ENCODE peak calls at places on chromosomes 13 and 19, in ten cellular contexts. One of them, this sample, is unnamed.

GRCh38 chr19:21474671-21475181 is 30.7 kb upstream of the ZNF429 start:
- DNase-seq in GM13977: peak
- DNase-seq in anterior cingulate cortex: peak
- DNase-seq in ovary: peak
- DNase-seq in activated naive CD4-positive, alpha-beta T cell treated with anti-CD3 and anti-CD28 coated beads for 36 hours: peak
- DNase-seq in stomach: peak
- DNase-seq in activated CD4-positive, CD25-positive, alpha-beta regulatory T cell: peak
- DNase-seq in AG20443: peak
- DNase-seq in NCI-H524 treated with DMSO at 0.1 percent for 48 hours: no peak
- DNase-seq in endodermal cell: peak
- DNase-seq in this sample: peak

GRCh38 chr19:48501446-48501960 is 10.1 kb downstream of the LMTK3 start:
- DNase-seq in GM13977: no peak
- DNase-seq in anterior cingulate cortex: no peak
- DNase-seq in ovary: no peak
- DNase-seq in activated naive CD4-positive, alpha-beta T cell treated with anti-CD3 and anti-CD28 coated beads for 36 hours: peak
- DNase-seq in stomach: peak
- DNase-seq in activated CD4-positive, CD25-positive, alpha-beta regulatory T cell: peak
- DNase-seq in AG20443: no peak
- DNase-seq in NCI-H524 treated with DMSO at 0.1 percent for 48 hours: no peak
- DNase-seq in endodermal cell: no peak
- DNase-seq in this sample: peak

GRCh38 chr13:87259479-87260083 is 411.6 kb upstream of the SLITRK5 start:
- DNase-seq in GM13977: no peak
- DNase-seq in anterior cingulate cortex: no peak
- DNase-seq in ovary: no peak
- DNase-seq in activated naive CD4-positive, alpha-beta T cell treated with anti-CD3 and anti-CD28 coated beads for 36 hours: no peak
- DNase-seq in stomach: no peak
- DNase-seq in activated CD4-positive, CD25-positive, alpha-beta regulatory T cell: no peak
- DNase-seq in AG20443: no peak
- DNase-seq in NCI-H524 treated with DMSO at 0.1 percent for 48 hours: no peak
- DNase-seq in endodermal cell: peak
- DNase-seq in this sample: no peak

GRCh38 chr13:45289936-45290563 is 50.9 kb downstream of the TPT1 start:
- DNase-seq in GM13977: no peak
- DNase-seq in anterior cingulate cortex: no peak
- DNase-seq in ovary: no peak
- DNase-seq in activated naive CD4-positive, alpha-beta T cell treated with anti-CD3 and anti-CD28 coated beads for 36 hours: no peak
- DNase-seq in stomach: no peak
- DNase-seq in activated CD4-positive, CD25-positive, alpha-beta regulatory T cell: no peak
- DNase-seq in AG20443: no peak
- DNase-seq in NCI-H524 treated with DMSO at 0.1 percent for 48 hours: no peak
- DNase-seq in endodermal cell: peak
- DNase-seq in this sample: no peak

GRCh38 chr13:50323440-50324070 is 308.3 kb downstream of the KCNRG start:
- DNase-seq in GM13977: no peak
- DNase-seq in anterior cingulate cortex: no peak
- DNase-seq in ovary: no peak
- DNase-seq in activated naive CD4-positive, alpha-beta T cell treated with anti-CD3 and anti-CD28 coated beads for 36 hours: no peak
- DNase-seq in stomach: no peak
- DNase-seq in activated CD4-positive, CD25-positive, alpha-beta regulatory T cell: no peak
- DNase-seq in AG20443: peak
- DNase-seq in NCI-H524 treated with DMSO at 0.1 percent for 48 hours: no peak
- DNase-seq in endodermal cell: no peak
- DNase-seq in this sample: no peak

GRCh38 chr13:91058066-91058465 is 289.4 kb upstream of the MIR17HG start:
- DNase-seq in GM13977: no peak
- DNase-seq in anterior cingulate cortex: no peak
- DNase-seq in ovary: no peak
- DNase-seq in activated naive CD4-positive, alpha-beta T cell treated with anti-CD3 and anti-CD28 coated beads for 36 hours: no peak
- DNase-seq in stomach: no peak
- DNase-seq in activated CD4-positive, CD25-positive, alpha-beta regulatory T cell: no peak
- DNase-seq in AG20443: peak
- DNase-seq in NCI-H524 treated with DMSO at 0.1 percent for 48 hours: no peak
- DNase-seq in endodermal cell: peak
- DNase-seq in this sample: no peak

GRCh38 chr13:44429311-44429710 is 55.7 kb downstream of the SERP2 start:
- DNase-seq in GM13977: no peak
- DNase-seq in anterior cingulate cortex: no peak
- DNase-seq in ovary: no peak
- DNase-seq in activated naive CD4-positive, alpha-beta T cell treated with anti-CD3 and anti-CD28 coated beads for 36 hours: no peak
- DNase-seq in stomach: no peak
- DNase-seq in activated CD4-positive, CD25-positive, alpha-beta regulatory T cell: no peak
- DNase-seq in AG20443: no peak
- DNase-seq in NCI-H524 treated with DMSO at 0.1 percent for 48 hours: no peak
- DNase-seq in endodermal cell: no peak
- DNase-seq in this sample: no peak

GRCh38 chr19:46998445-46999142 is 21.0 kb upstream of the NPAS1 start:
- DNase-seq in GM13977: no peak
- DNase-seq in anterior cingulate cortex: peak
- DNase-seq in ovary: no peak
- DNase-seq in activated naive CD4-positive, alpha-beta T cell treated with anti-CD3 and anti-CD28 coated beads for 36 hours: no peak
- DNase-seq in stomach: no peak
- DNase-seq in activated CD4-positive, CD25-positive, alpha-beta regulatory T cell: no peak
- DNase-seq in AG20443: no peak
- DNase-seq in NCI-H524 treated with DMSO at 0.1 percent for 48 hours: no peak
- DNase-seq in endodermal cell: no peak
- DNase-seq in this sample: no peak

GRCh38 chr13:110714798-110715394 is 1.4 kb downstream of the ING1 start:
- DNase-seq in GM13977: no peak
- DNase-seq in anterior cingulate cortex: no peak
- DNase-seq in ovary: peak
- DNase-seq in activated naive CD4-positive, alpha-beta T cell treated with anti-CD3 and anti-CD28 coated beads for 36 hours: peak
- DNase-seq in stomach: peak
- DNase-seq in activated CD4-positive, CD25-positive, alpha-beta regulatory T cell: peak
- DNase-seq in AG20443: no peak
- DNase-seq in NCI-H524 treated with DMSO at 0.1 percent for 48 hours: no peak
- DNase-seq in endodermal cell: peak
- DNase-seq in this sample: no peak

GRCh38 chr19:16334421-16334820 is 9.8 kb downstream of the KLF2 start:
- DNase-seq in GM13977: no peak
- DNase-seq in anterior cingulate cortex: no peak
- DNase-seq in ovary: no peak
- DNase-seq in activated naive CD4-positive, alpha-beta T cell treated with anti-CD3 and anti-CD28 coated beads for 36 hours: no peak
- DNase-seq in stomach: no peak
- DNase-seq in activated CD4-positive, CD25-positive, alpha-beta regulatory T cell: no peak
- DNase-seq in AG20443: no peak
- DNase-seq in NCI-H524 treated with DMSO at 0.1 percent for 48 hours: no peak
- DNase-seq in endodermal cell: no peak
- DNase-seq in this sample: no peak

GRCh38 chr19:7682175-7682855 is 1.7 kb downstream of the TRAPPC5 start:
- DNase-seq in GM13977: no peak
- DNase-seq in anterior cingulate cortex: no peak
- DNase-seq in ovary: no peak
- DNase-seq in activated naive CD4-positive, alpha-beta T cell treated with anti-CD3 and anti-CD28 coated beads for 36 hours: no peak
- DNase-seq in stomach: no peak
- DNase-seq in activated CD4-positive, CD25-positive, alpha-beta regulatory T cell: no peak
- DNase-seq in AG20443: no peak
- DNase-seq in NCI-H524 treated with DMSO at 0.1 percent for 48 hours: no peak
- DNase-seq in endodermal cell: no peak
- DNase-seq in this sample: no peak

This sample was measured in GM20000.